ENCODE peak calls at places on chromosome 11, in seven cellular contexts. One of them, this sample, is unnamed.

GRCh38 chr11:43567396-43567975 is 113.1 kb upstream of the HSD17B12 start:
- DNase-seq in fibroblast of lung: peak; percentile 60
- DNase-seq in PC-3: peak; percentile 63
- DNase-seq in H9: no peak
- DNase-seq in astrocyte: peak; percentile 21
- DNase-seq in MM.1S: peak; percentile 58
- DNase-seq in IMR-90: peak; percentile 56
- DNase-seq in this sample: no peak

GRCh38 chr11:61526956-61527731 is 18.6 kb downstream of the LRRC10B start:
- DNase-seq in PC-3: no peak
- DNase-seq in H9: no peak
- DNase-seq in IMR-90: no peak
- DNase-seq in fibroblast of lung: no peak
- DNase-seq in MM.1S: no peak
- DNase-seq in astrocyte: no peak
- DNase-seq in this sample: no peak

GRCh38 chr11:47987310-47987709 is 7.0 kb downstream of the PTPRJ start:
- DNase-seq in MM.1S: no peak
- DNase-seq in fibroblast of lung: no peak
- DNase-seq in H9: no peak
- DNase-seq in IMR-90: no peak
- DNase-seq in astrocyte: no peak
- DNase-seq in PC-3: no peak
- DNase-seq in this sample: no peak

GRCh38 chr11:123197711-123198110 is 2.7 kb upstream of the CLMP start:
- DNase-seq in PC-3: peak; percentile 77
- DNase-seq in IMR-90: peak; percentile 97
- DNase-seq in fibroblast of lung: peak; percentile 82
- DNase-seq in astrocyte: peak; percentile 87
- DNase-seq in MM.1S: no peak
- DNase-seq in H9: no peak
- DNase-seq in this sample: peak; percentile 76

GRCh38 chr11:119797736-119798135 is 68.7 kb upstream of the NECTIN1 start:
- DNase-seq in astrocyte: no peak
- DNase-seq in fibroblast of lung: no peak
- DNase-seq in MM.1S: no peak
- DNase-seq in IMR-90: no peak
- DNase-seq in H9: peak; percentile 61
- DNase-seq in PC-3: no peak
- DNase-seq in this sample: no peak

GRCh38 chr11:95563859-95564258 is 225.7 kb downstream of the FAM76B start:
- DNase-seq in IMR-90: no peak
- DNase-seq in H9: no peak
- DNase-seq in astrocyte: peak; percentile 41
- DNase-seq in MM.1S: no peak
- DNase-seq in fibroblast of lung: no peak
- DNase-seq in PC-3: no peak
- DNase-seq in this sample: no peak

GRCh38 chr11:120612363-120613263 is 101.1 kb downstream of the GRIK4 start:
- DNase-seq in fibroblast of lung: peak; percentile 83
- DNase-seq in PC-3: no peak
- DNase-seq in MM.1S: peak; percentile 52
- DNase-seq in IMR-90: peak; percentile 67
- DNase-seq in H9: no peak
- DNase-seq in astrocyte: peak; percentile 32
- DNase-seq in this sample: no peak

GRCh38 chr11:122038543-122038942 is 77.5 kb downstream of the BLID start:
- DNase-seq in astrocyte: peak; percentile 96
- DNase-seq in H9: no peak
- DNase-seq in PC-3: peak; percentile 23
- DNase-seq in IMR-90: peak; percentile 93
- DNase-seq in fibroblast of lung: peak; percentile 43
- DNase-seq in MM.1S: no peak
- DNase-seq in this sample: no peak

GRCh38 chr11:74696932-74697687 is 34.1 kb downstream of the CHRDL2 start:
- DNase-seq in MM.1S: no peak
- DNase-seq in PC-3: no peak
- DNase-seq in astrocyte: peak; percentile 92
- DNase-seq in IMR-90: peak; percentile 96
- DNase-seq in fibroblast of lung: peak; percentile 90
- DNase-seq in H9: peak; percentile 48
- DNase-seq in this sample: peak; percentile 74

GRCh38 chr11:90219438-90219837 is 3.4 kb downstream of the CHORDC1 start:
- DNase-seq in IMR-90: no peak
- DNase-seq in H9: no peak
- DNase-seq in MM.1S: no peak
- DNase-seq in astrocyte: no peak
- DNase-seq in PC-3: no peak
- DNase-seq in fibroblast of lung: no peak
- DNase-seq in this sample: no peak

GRCh38 chr11:112176077-112176476 is 765 bp downstream of the BCO2 start:
- DNase-seq in IMR-90: no peak
- DNase-seq in fibroblast of lung: no peak
- DNase-seq in MM.1S: no peak
- DNase-seq in astrocyte: no peak
- DNase-seq in H9: no peak
- DNase-seq in PC-3: no peak
- DNase-seq in this sample: no peak
- H3K27ac ChIP-seq in IMR-90: no peak overlapping the region
- H3K27ac ChIP-seq in fibroblast of lung: no peak overlapping the region
- H3K27ac ChIP-seq in MM.1S: no peak overlapping the region
- H3K27ac ChIP-seq in astrocyte: no peak overlapping the region
- H3K27ac ChIP-seq in H9: no peak overlapping the region
- H3K27ac ChIP-seq in PC-3: no peak overlapping the region
- H3K27ac ChIP-seq in this sample: no peak overlapping the region

GRCh38 chr11:106397787-106398355 is 320.4 kb downstream of the AASDHPPT start:
- DNase-seq in IMR-90: no peak
- DNase-seq in fibroblast of lung: peak; percentile 17
- DNase-seq in MM.1S: no peak
- DNase-seq in astrocyte: no peak
- DNase-seq in H9: no peak
- DNase-seq in PC-3: no peak
- DNase-seq in this sample: no peak

GRCh38 chr11:106399624-106400023 is 322.2 kb downstream of the AASDHPPT start:
- DNase-seq in MM.1S: no peak
- DNase-seq in PC-3: no peak
- DNase-seq in astrocyte: no peak
- DNase-seq in IMR-90: peak; percentile 8
- DNase-seq in H9: no peak
- DNase-seq in fibroblast of lung: no peak
- DNase-seq in this sample: no peak

GRCh38 chr11:106400949-106401545 is 323.6 kb downstream of the AASDHPPT start:
- DNase-seq in fibroblast of lung: peak; percentile 63
- DNase-seq in MM.1S: no peak
- DNase-seq in astrocyte: peak; percentile 51
- DNase-seq in IMR-90: peak; percentile 55
- DNase-seq in H9: no peak
- DNase-seq in PC-3: no peak
- DNase-seq in this sample: peak; percentile 45

GRCh38 chr11:106398396-106399074 is 321.1 kb downstream of the AASDHPPT start:
- DNase-seq in PC-3: peak; percentile 69
- DNase-seq in astrocyte: peak; percentile 49
- DNase-seq in H9: no peak
- DNase-seq in IMR-90: peak; percentile 57
- DNase-seq in MM.1S: no peak
- DNase-seq in fibroblast of lung: peak; percentile 41
- DNase-seq in this sample: no peak

DNA sequence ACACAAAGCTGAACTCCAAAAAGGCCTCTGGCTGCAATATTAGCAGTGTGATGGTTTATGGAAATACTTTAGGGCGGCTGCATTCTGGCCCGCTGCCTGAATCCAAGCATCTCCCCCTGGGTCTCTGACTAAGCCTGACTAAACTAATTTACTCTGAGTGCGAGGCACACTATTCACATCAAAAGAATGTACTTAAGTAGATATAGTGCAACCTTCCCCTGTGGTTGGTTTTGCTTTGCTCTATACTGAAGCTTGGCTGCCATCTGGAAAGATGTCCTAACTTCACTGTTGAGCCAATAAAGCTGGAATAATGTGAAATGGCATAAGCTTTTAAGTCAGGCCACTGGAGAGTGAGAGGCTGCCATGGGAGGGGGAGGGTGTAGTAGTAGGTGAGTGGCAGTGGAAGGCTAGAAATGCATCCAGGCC is 321.6 kb downstream of the AASDHPPT start:
- DNase-seq in MM.1S: no peak
- DNase-seq in astrocyte: peak; percentile 100
- DNase-seq in H9: no peak
- DNase-seq in fibroblast of lung: peak; percentile 100
- DNase-seq in IMR-90: peak; percentile 100
- DNase-seq in PC-3: peak; percentile 99
- DNase-seq in this sample: peak; percentile 21
- H3K9ac ChIP-seq in MM.1S: no peak overlapping the region
- H3K9ac ChIP-seq in astrocyte: peak overlapping the region; percentile 79
- H3K9ac ChIP-seq in H9: no peak overlapping the region
- H3K9ac ChIP-seq in fibroblast of lung: no peak overlapping the region
- H3K9ac ChIP-seq in IMR-90: no peak overlapping the region
- H3K9ac ChIP-seq in PC-3: peak overlapping the region; percentile 65
- H3K9ac ChIP-seq in this sample: no peak overlapping the region

GRCh38 chr11:11636671-11637070 is 14.9 kb upstream of the GALNT18 start:
- DNase-seq in IMR-90: no peak
- DNase-seq in astrocyte: no peak
- DNase-seq in fibroblast of lung: no peak
- DNase-seq in H9: no peak
- DNase-seq in MM.1S: no peak
- DNase-seq in PC-3: no peak
- DNase-seq in this sample: no peak
- H2AFZ ChIP-seq in IMR-90: no peak overlapping the region
- H2AFZ ChIP-seq in astrocyte: no peak overlapping the region
- H2AFZ ChIP-seq in fibroblast of lung: no peak overlapping the region
- H2AFZ ChIP-seq in H9: no peak overlapping the region
- H2AFZ ChIP-seq in MM.1S: no peak overlapping the region
- H2AFZ ChIP-seq in PC-3: no peak overlapping the region
- H2AFZ ChIP-seq in this sample: no peak overlapping the region

DNA sequence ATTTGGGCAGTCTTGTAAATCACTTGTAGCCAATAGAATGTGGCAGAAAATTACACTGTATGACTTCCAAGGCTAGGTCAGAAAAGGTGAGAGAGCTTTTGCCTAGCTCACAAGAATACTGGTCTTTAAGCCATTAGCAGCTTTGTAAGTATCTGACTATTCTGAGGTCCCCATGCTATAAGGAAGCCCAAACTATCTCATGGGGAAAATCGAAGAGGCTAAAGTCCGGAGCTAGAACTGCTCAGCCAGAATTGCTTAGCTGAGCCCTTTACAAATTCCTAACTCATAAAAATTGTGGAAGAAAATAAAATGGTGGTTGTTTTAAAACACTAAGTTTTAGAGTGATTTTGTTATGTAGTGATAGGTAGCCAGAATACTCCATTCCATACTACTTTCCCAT is 13.0 kb downstream of the FAR1 start:
- DNase-seq in H9: no peak
- DNase-seq in fibroblast of lung: no peak
- DNase-seq in PC-3: no peak
- DNase-seq in IMR-90: no peak
- DNase-seq in astrocyte: no peak
- DNase-seq in MM.1S: no peak
- DNase-seq in this sample: no peak
- H3K27ac ChIP-seq in H9: no peak overlapping the region
- H3K27ac ChIP-seq in fibroblast of lung: no peak overlapping the region
- H3K27ac ChIP-seq in PC-3: no peak overlapping the region
- H3K27ac ChIP-seq in IMR-90: no peak overlapping the region
- H3K27ac ChIP-seq in astrocyte: no peak overlapping the region
- H3K27ac ChIP-seq in MM.1S: no peak overlapping the region
- H3K27ac ChIP-seq in this sample: no peak overlapping the region

DNA sequence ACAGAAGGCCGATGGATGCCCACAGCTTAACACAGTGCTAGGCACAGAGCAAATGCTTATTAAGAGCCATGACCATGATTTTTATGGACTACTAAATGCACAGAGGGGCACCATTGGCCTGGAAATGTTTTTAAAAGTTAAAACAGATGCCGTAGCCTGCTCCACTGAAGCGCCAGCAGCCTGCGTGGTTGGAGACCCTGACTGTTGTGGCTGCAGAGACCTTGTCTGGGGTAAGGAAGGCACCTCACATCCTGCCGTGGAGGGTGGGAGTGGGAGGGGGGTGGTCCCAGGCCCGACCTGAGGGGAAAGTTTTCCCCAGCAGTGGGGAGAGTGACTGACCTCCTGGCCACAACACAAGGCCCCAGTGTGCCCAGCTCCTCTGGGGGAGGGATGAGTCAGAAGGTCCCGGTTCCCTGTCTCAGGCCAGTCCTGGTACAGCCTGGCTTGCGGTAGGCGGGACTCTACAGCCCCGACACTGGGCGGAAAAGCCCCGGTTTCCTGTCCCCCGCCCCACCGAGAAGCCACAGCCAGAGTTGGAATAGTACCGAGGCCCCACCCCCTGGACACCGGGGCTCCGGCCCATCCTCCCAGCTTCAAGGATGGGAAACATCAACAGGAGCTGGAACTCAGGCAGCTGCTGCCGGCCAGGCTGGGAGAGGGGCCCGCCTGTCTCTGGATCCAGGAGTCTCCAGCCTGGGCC is 7.0 kb downstream of the CHST1 start:
- DNase-seq in astrocyte: peak; percentile 52
- DNase-seq in PC-3: no peak
- DNase-seq in fibroblast of lung: peak; percentile 48
- DNase-seq in H9: peak; percentile 89
- DNase-seq in MM.1S: no peak
- DNase-seq in IMR-90: peak; percentile 45
- DNase-seq in this sample: no peak
- H3K9ac ChIP-seq in astrocyte: no peak overlapping the region
- H3K9ac ChIP-seq in PC-3: no peak overlapping the region
- H3K9ac ChIP-seq in fibroblast of lung: no peak overlapping the region
- H3K9ac ChIP-seq in H9: no peak overlapping the region
- H3K9ac ChIP-seq in MM.1S: no peak overlapping the region
- H3K9ac ChIP-seq in IMR-90: no peak overlapping the region
- H3K9ac ChIP-seq in this sample: no peak overlapping the region